ENCODE peak calls at places on chromosome 1, in six cellular contexts. K is neural progenitor cell, R is GM23338, H is PC-3, Y is HCT116, A is hepatocyte. M is an unnamed sample.

GRCh38 chr1:230047114-230047865 is 19.7 kb upstream of the GALNT2 start:
- DNase-seq in R (peak), A (no peak), Y (peak), K (peak), H (peak), M (peak)

GRCh38 chr1:115062542-115063004 is 26.7 kb downstream of the TSPAN2 start:
- DNase-seq in H (peak), R (no peak), K (no peak), A (peak), Y (no peak), M (peak)

GRCh38 chr1:183913556-183913955 is 108.6 kb downstream of the RGL1 start:
- DNase-seq in R (no peak), Y (no peak), A (no peak), H (no peak), K (no peak), M (peak)

GRCh38 chr1:164155337-164155850 is 403.6 kb upstream of the PBX1 start:
- DNase-seq in H (no peak), K (peak), A (peak), R (no peak), Y (no peak), M (no peak)

GRCh38 chr1:17101261-17101660 is 18.0 kb downstream of the PADI2 start:
- DNase-seq in Y (no peak), K (no peak), A (no peak), R (no peak), H (no peak), M (no peak)

GRCh38 chr1:226664413-226665101 is 74.5 kb downstream of the ITPKB start:
- DNase-seq in H (peak), Y (no peak), R (no peak), K (no peak), A (peak), M (peak)

GRCh38 chr1:89725016-89725380 is 92.1 kb downstream of the LRRC8C start:
- DNase-seq in Y (no peak), A (peak), K (no peak), R (no peak), H (peak), M (peak)

GRCh38 chr1:69082312-69082711 is 485.4 kb upstream of the LRRC7 start:
- DNase-seq in K (peak), Y (no peak), H (no peak), R (no peak), A (no peak), M (no peak)

GRCh38 chr1:204461331-204462228 is 33.0 kb downstream of the PIK3C2B start:
- DNase-seq in H (no peak), Y (no peak), A (no peak), K (no peak), R (no peak), M (no peak)

GRCh38 chr1:117825414-117825813 is 104.0 kb downstream of the GDAP2 start:
- DNase-seq in R (no peak), H (peak), K (no peak), Y (no peak), A (no peak), M (peak)

GRCh38 chr1:99788896-99789295 is 22.5 kb upstream of the FRRS1 start:
- DNase-seq in Y (no peak), K (no peak), R (no peak), A (no peak), H (no peak), M (no peak)

GRCh38 chr1:67888707-67889106 is 55.4 kb upstream of the GNG12 start:
- DNase-seq in A (no peak), Y (no peak), K (peak), H (no peak), R (peak), M (peak)

GRCh38 chr1:67892451-67893125 is 59.3 kb upstream of the GNG12 start:
- DNase-seq in H (no peak), R (peak), Y (no peak), K (no peak), A (no peak), M (peak)

GRCh38 chr1:67889940-67890567 is 56.8 kb upstream of the GNG12 start:
- DNase-seq in H (peak), A (peak), R (no peak), Y (peak), K (no peak), M (peak)

GRCh38 chr1:67889466-67889865 is 56.2 kb upstream of the GNG12 start:
- DNase-seq in A (no peak), Y (no peak), H (no peak), R (no peak), K (no peak), M (peak)

GRCh38 chr1:67890862-67891261 is 57.6 kb upstream of the GNG12 start:
- DNase-seq in R (no peak), K (no peak), H (no peak), A (no peak), Y (no peak), M (no peak)
- H3K27ac ChIP-seq in R (no peak), K (no peak), H (peak), A (no peak), Y (no peak), M (peak)

DNA sequence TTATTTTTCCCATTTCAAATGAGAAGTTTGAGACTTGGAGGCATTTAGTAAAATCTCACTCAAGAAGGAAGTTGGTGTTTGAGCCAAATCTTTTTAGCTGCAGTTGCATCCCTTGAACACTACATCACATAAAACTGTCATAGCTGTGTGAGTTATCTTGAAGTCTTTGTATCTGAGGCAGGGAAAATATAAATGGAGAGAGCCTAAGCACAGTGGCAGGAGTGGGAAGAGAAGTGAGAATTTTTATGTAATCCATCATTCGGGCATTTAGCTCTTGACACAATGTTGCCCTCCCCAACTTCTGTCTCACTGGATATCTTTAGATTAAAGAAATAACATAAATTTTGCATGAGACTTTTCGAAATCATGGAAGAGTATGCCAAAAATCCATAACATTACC is 235.4 kb upstream of the GREM2 start:
- DNase-seq in Y (no peak), K (no peak), A (no peak), H (no peak), R (no peak), M (no peak)
- TF ChIP-seq EZH2 in Y (no peak), K (no peak), A (no peak), H (no peak), R (no peak), M (no peak)

GRCh38 chr1:228902781-228903572 is 167.7 kb downstream of the RHOU start:
- DNase-seq in Y (peak), K (no peak), R (no peak), A (peak), H (peak), M (peak)

GRCh38 chr1:228904222-228904621 is 168.9 kb downstream of the RHOU start:
- DNase-seq in R (no peak), K (no peak), Y (no peak), A (no peak), H (no peak), M (no peak)

GRCh38 chr1:228901936-228902681 is 166.8 kb downstream of the RHOU start:
- DNase-seq in Y (no peak), H (no peak), K (no peak), R (no peak), A (no peak), M (no peak)

GRCh38 chr1:228905579-228905978 is 170.3 kb downstream of the RHOU start:
- DNase-seq in Y (no peak), K (no peak), A (no peak), H (no peak), R (no peak), M (no peak)

GRCh38 chr1:228903573-228904122 is 168.4 kb downstream of the RHOU start:
- DNase-seq in K (no peak), R (no peak), A (no peak), Y (no peak), H (no peak), M (peak)
- TF ChIP-seq EZH2phosphoT487 in K (no peak), R (no peak), A (no peak), Y (no peak), H (no peak), M (no peak)

DNA sequence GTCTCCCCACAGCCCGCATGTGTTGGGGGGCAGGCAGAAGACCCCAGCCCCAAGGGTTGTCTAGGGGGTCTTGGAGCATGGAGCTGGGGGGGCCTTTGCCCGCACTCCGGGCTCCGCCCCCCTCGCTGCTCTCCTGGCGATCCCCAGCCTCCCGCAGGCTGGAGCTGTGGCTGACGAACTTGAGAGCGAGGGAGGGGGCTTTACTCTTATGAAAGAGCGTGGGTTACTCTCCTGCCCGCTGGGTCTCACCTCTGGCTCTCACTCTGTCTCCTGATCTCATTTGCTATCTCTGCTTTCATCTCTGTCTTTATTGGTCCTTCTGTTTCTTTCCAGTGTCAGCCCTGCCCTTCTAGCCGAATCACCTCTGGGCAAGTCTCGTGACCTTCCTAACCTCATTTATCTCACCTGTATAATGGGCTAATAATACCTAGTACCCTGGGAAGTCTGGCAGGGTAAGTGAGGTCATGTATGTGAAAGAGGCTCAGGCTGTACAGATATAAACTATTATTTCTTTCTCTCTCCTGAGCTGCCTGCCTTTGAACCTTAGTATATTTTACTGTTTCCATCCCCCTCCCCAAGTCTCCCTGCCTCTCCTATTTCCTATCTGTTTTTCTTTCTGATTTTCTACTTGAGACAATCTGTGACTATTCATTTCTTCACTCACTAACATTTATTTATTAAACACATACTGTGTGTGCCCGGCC is 721 bp downstream of the EFNA4 start:
- DNase-seq in H (no peak), A (peak), K (peak), R (peak), Y (no peak), M (peak)
- H3K27ac ChIP-seq in H (no peak), A (peak), K (peak), R (peak), Y (peak), M (no peak)

GRCh38 chr1:10888791-10889627 is 92.6 kb upstream of the CASZ1 start:
- DNase-seq in A (peak), K (peak), R (peak), Y (no peak), H (no peak), M (no peak)
- TF ChIP-seq EZH2 in A (no peak), K (no peak), R (peak), Y (no peak), H (no peak), M (peak)